ENCODE peak calls at places on chromosomes 4 and X, in eight cellular contexts. One of them, this sample, is unnamed.

GRCh38 chr4:84648185-84648584 is 65.3 kb downstream of the CDS1 start:
- DNase-seq in right lobe of liver: no peak
- DNase-seq in germinal center: no peak
- DNase-seq in PC-3: no peak
- DNase-seq in adrenal gland: no peak
- DNase-seq in fibroblast of pulmonary artery: no peak
- DNase-seq in MV-4-11: no peak
- DNase-seq in activated T-helper 1 cell treated with Interleukin-2 at 50 U/mL for 16 hours: no peak
- DNase-seq in this sample: no peak

GRCh38 chrX:8679572-8679971 is 52.4 kb downstream of the ANOS1 start:
- DNase-seq in PC-3: no peak
- DNase-seq in activated T-helper 1 cell treated with Interleukin-2 at 50 U/mL for 16 hours: no peak
- DNase-seq in right lobe of liver: no peak
- DNase-seq in MV-4-11: peak; percentile 80
- DNase-seq in fibroblast of pulmonary artery: no peak
- DNase-seq in adrenal gland: no peak
- DNase-seq in germinal center: no peak
- DNase-seq in this sample: no peak

GRCh38 chrX:13695601-13696115 is 6.7 kb downstream of the RAB9A start:
- DNase-seq in adrenal gland: no peak
- DNase-seq in germinal center: no peak
- DNase-seq in MV-4-11: peak; percentile 49
- DNase-seq in activated T-helper 1 cell treated with Interleukin-2 at 50 U/mL for 16 hours: no peak
- DNase-seq in fibroblast of pulmonary artery: no peak
- DNase-seq in right lobe of liver: no peak
- DNase-seq in PC-3: no peak
- DNase-seq in this sample: no peak

GRCh38 chrX:114619874-114620273 is 36.0 kb downstream of the HTR2C start:
- DNase-seq in germinal center: no peak
- DNase-seq in MV-4-11: peak; percentile 15
- DNase-seq in PC-3: peak; percentile 39
- DNase-seq in fibroblast of pulmonary artery: peak; percentile 1
- DNase-seq in activated T-helper 1 cell treated with Interleukin-2 at 50 U/mL for 16 hours: no peak
- DNase-seq in right lobe of liver: no peak
- DNase-seq in adrenal gland: no peak
- DNase-seq in this sample: no peak

GRCh38 chr4:174222266-174222872 is 61.1 kb downstream of the FBXO8 start:
- DNase-seq in PC-3: peak; percentile 63
- DNase-seq in germinal center: no peak
- DNase-seq in fibroblast of pulmonary artery: peak; percentile 56
- DNase-seq in activated T-helper 1 cell treated with Interleukin-2 at 50 U/mL for 16 hours: no peak
- DNase-seq in adrenal gland: peak; percentile 28
- DNase-seq in MV-4-11: no peak
- DNase-seq in right lobe of liver: no peak
- DNase-seq in this sample: no peak

GRCh38 chr4:139301821-139302611 is at the start of gene NDUFC1:
- DNase-seq in MV-4-11: peak; percentile 60
- DNase-seq in fibroblast of pulmonary artery: peak; percentile 53
- DNase-seq in activated T-helper 1 cell treated with Interleukin-2 at 50 U/mL for 16 hours: peak; percentile 42
- DNase-seq in PC-3: peak; percentile 37
- DNase-seq in right lobe of liver: peak; percentile 55
- DNase-seq in germinal center: peak; percentile 77
- DNase-seq in adrenal gland: peak; percentile 62
- DNase-seq in this sample: no peak

GRCh38 chr4:87555751-87556619 is 26.8 kb upstream of the SPARCL1 start:
- DNase-seq in fibroblast of pulmonary artery: peak; percentile 86
- DNase-seq in adrenal gland: peak; percentile 65
- DNase-seq in PC-3: peak; percentile 89
- DNase-seq in activated T-helper 1 cell treated with Interleukin-2 at 50 U/mL for 16 hours: no peak
- DNase-seq in MV-4-11: peak; percentile 41
- DNase-seq in germinal center: no peak
- DNase-seq in right lobe of liver: no peak
- DNase-seq in this sample: no peak

GRCh38 chr4:89551191-89551590 is 243.6 kb upstream of the GPRIN3 start:
- DNase-seq in right lobe of liver: no peak
- DNase-seq in MV-4-11: no peak
- DNase-seq in adrenal gland: no peak
- DNase-seq in germinal center: no peak
- DNase-seq in PC-3: no peak
- DNase-seq in fibroblast of pulmonary artery: peak; percentile 21
- DNase-seq in activated T-helper 1 cell treated with Interleukin-2 at 50 U/mL for 16 hours: no peak
- DNase-seq in this sample: no peak

GRCh38 chr4:69025191-69025998 is 70.9 kb upstream of the UGT2B7 start:
- DNase-seq in MV-4-11: no peak
- DNase-seq in PC-3: peak; percentile 49
- DNase-seq in fibroblast of pulmonary artery: peak; percentile 7
- DNase-seq in right lobe of liver: no peak
- DNase-seq in germinal center: no peak
- DNase-seq in adrenal gland: no peak
- DNase-seq in activated T-helper 1 cell treated with Interleukin-2 at 50 U/mL for 16 hours: no peak
- DNase-seq in this sample: no peak

GRCh38 chr4:31530555-31530954 is 810.4 kb downstream of the PCDH7 start:
- DNase-seq in adrenal gland: no peak
- DNase-seq in activated T-helper 1 cell treated with Interleukin-2 at 50 U/mL for 16 hours: no peak
- DNase-seq in MV-4-11: peak; percentile 3
- DNase-seq in fibroblast of pulmonary artery: no peak
- DNase-seq in right lobe of liver: no peak
- DNase-seq in PC-3: no peak
- DNase-seq in germinal center: no peak
- DNase-seq in this sample: no peak

GRCh38 chr4:52873861-52874343 is 11.8 kb downstream of the RASL11B start:
- DNase-seq in right lobe of liver: no peak
- DNase-seq in activated T-helper 1 cell treated with Interleukin-2 at 50 U/mL for 16 hours: no peak
- DNase-seq in germinal center: no peak
- DNase-seq in adrenal gland: no peak
- DNase-seq in MV-4-11: no peak
- DNase-seq in PC-3: no peak
- DNase-seq in fibroblast of pulmonary artery: peak; percentile 41
- DNase-seq in this sample: no peak

GRCh38 chrX:254630-255215 is 26.5 kb upstream of the PLCXD1 start:
- DNase-seq in germinal center: no peak
- DNase-seq in PC-3: no peak
- DNase-seq in adrenal gland: no peak
- DNase-seq in fibroblast of pulmonary artery: no peak
- DNase-seq in activated T-helper 1 cell treated with Interleukin-2 at 50 U/mL for 16 hours: no peak
- DNase-seq in MV-4-11: no peak
- DNase-seq in right lobe of liver: no peak
- DNase-seq in this sample: no peak

GRCh38 chr4:153988446-153988845 is 199.6 kb upstream of the SFRP2 start:
- DNase-seq in adrenal gland: no peak
- DNase-seq in activated T-helper 1 cell treated with Interleukin-2 at 50 U/mL for 16 hours: no peak
- DNase-seq in fibroblast of pulmonary artery: peak; percentile 52
- DNase-seq in germinal center: no peak
- DNase-seq in MV-4-11: no peak
- DNase-seq in right lobe of liver: no peak
- DNase-seq in PC-3: no peak
- DNase-seq in this sample: no peak

GRCh38 chr4:48064349-48064748 is 47.8 kb downstream of the NIPAL1 start:
- DNase-seq in activated T-helper 1 cell treated with Interleukin-2 at 50 U/mL for 16 hours: no peak
- DNase-seq in adrenal gland: no peak
- DNase-seq in right lobe of liver: no peak
- DNase-seq in MV-4-11: no peak
- DNase-seq in fibroblast of pulmonary artery: no peak
- DNase-seq in germinal center: no peak
- DNase-seq in PC-3: no peak
- DNase-seq in this sample: no peak

GRCh38 chr4:22686156-22686555 is 6.6 kb upstream of the GBA3 start:
- DNase-seq in germinal center: no peak
- DNase-seq in MV-4-11: no peak
- DNase-seq in activated T-helper 1 cell treated with Interleukin-2 at 50 U/mL for 16 hours: no peak
- DNase-seq in PC-3: no peak
- DNase-seq in adrenal gland: no peak
- DNase-seq in fibroblast of pulmonary artery: peak; percentile 7
- DNase-seq in right lobe of liver: no peak
- DNase-seq in this sample: no peak